ENCODE peak calls at places on chromosomes 3 and 15, in five cellular contexts. A is mammary epithelial cell, N is IMR-90, Q is GM23338, Z is AG04450. F is an unnamed sample.

GRCh38 chr3:107680698-107681097 is 157.9 kb downstream of the BBX start:
- DNase-seq in A (no peak), N (peak; percentile 51), Q (no peak), Z (no peak), F (no peak)

GRCh38 chr3:15982667-15983145 is 184.9 kb upstream of the ANKRD28 start:
- DNase-seq in A (peak; percentile 99), N (peak; percentile 96), Q (no peak), Z (peak; percentile 84), F (peak; percentile 67)

GRCh38 chr3:112459750-112460149 is 39.5 kb downstream of the BTLA start:
- DNase-seq in A (no peak), N (no peak), Q (no peak), Z (no peak), F (no peak)

GRCh38 chr3:151925876-151926275 is 52.4 kb downstream of the SUCNR1 start:
- DNase-seq in A (peak; percentile 74), N (peak; percentile 83), Q (no peak), Z (peak; percentile 45), F (no peak)

GRCh38 chr3:48656061-48656840 is 6.4 kb downstream of the CELSR3 start:
- DNase-seq in A (peak; percentile 74), N (peak; percentile 62), Q (peak; percentile 96), Z (no peak), F (peak; percentile 68)

GRCh38 chr15:42191610-42192346 is 16.3 kb downstream of the VPS39 start:
- DNase-seq in A (no peak), N (no peak), Q (no peak), Z (no peak), F (no peak)

GRCh38 chr3:106566277-106566676 is 697.5 kb upstream of the CBLB start:
- DNase-seq in A (no peak), N (no peak), Q (peak; percentile 38), Z (no peak), F (no peak)

GRCh38 chr3:47012342-47013230 is 33.1 kb downstream of the NBEAL2 start:
- DNase-seq in A (no peak), N (no peak), Q (no peak), Z (no peak), F (no peak)

GRCh38 chr15:92801412-92801773 is 98.7 kb upstream of the CHD2 start:
- DNase-seq in A (peak; percentile 59), N (peak; percentile 86), Q (no peak), Z (peak; percentile 61), F (no peak)

GRCh38 chr3:38039101-38039898 is at the start of gene DLEC1:
- DNase-seq in A (no peak), N (peak; percentile 46), Q (peak; percentile 95), Z (no peak), F (peak; percentile 77)

GRCh38 chr15:75620776-75621536 is 4.6 kb downstream of the SNUPN start:
- DNase-seq in A (peak; percentile 78), N (peak; percentile 89), Q (no peak), Z (peak; percentile 64), F (peak; percentile 92)

GRCh38 chr15:70096215-70096974 is 1.3 kb downstream of the TLE3 start:
- DNase-seq in A (peak; percentile 62), N (peak; percentile 56), Q (no peak), Z (no peak), F (peak; percentile 82)

GRCh38 chr3:135301670-135302069 is 506.6 kb downstream of the EPHB1 start:
- DNase-seq in A (no peak), N (no peak), Q (no peak), Z (no peak), F (no peak)

GRCh38 chr15:42056934-42057743 is 36.3 kb upstream of the PLA2G4E start:
- DNase-seq in A (peak; percentile 100), N (peak; percentile 62), Q (peak; percentile 95), Z (no peak), F (peak; percentile 57)

GRCh38 chr3:171566803-171567422 is 106.7 kb upstream of the TNIK start:
- DNase-seq in A (peak; percentile 25), N (peak; percentile 46), Q (peak; percentile 82), Z (peak; percentile 10), F (no peak)

GRCh38 chr3:58188173-58188564 is 22.6 kb downstream of the DNASE1L3 start:
- DNase-seq in A (peak; percentile 82), N (no peak), Q (no peak), Z (no peak), F (no peak)

GRCh38 chr3:23600178-23600577 is 205.6 kb upstream of the UBE2E1 start:
- DNase-seq in A (peak; percentile 42), N (peak; percentile 96), Q (no peak), Z (peak; percentile 89), F (no peak)

GRCh38 chr3:122233109-122233952 is 49.9 kb downstream of the CASR start:
- DNase-seq in A (no peak), N (no peak), Q (no peak), Z (no peak), F (no peak)

GRCh38 chr15:71109130-71109529 is 6.1 kb upstream of the THSD4 start:
- DNase-seq in A (peak; percentile 16), N (peak; percentile 82), Q (no peak), Z (no peak), F (no peak)

GRCh38 chr3:164897335-164897734 is 181.0 kb downstream of the SI start:
- DNase-seq in A (no peak), N (no peak), Q (no peak), Z (no peak), F (no peak)

GRCh38 chr3:61354604-61355003 is 103.4 kb upstream of the FHIT start:
- DNase-seq in A (no peak), N (no peak), Q (no peak), Z (no peak), F (no peak)

GRCh38 chr15:71914092-71914491 is 103.7 kb downstream of the NR2E3 start:
- DNase-seq in A (no peak), N (no peak), Q (no peak), Z (no peak), F (no peak)

GRCh38 chr15:69802432-69802831 is 295.3 kb downstream of the TLE3 start:
- DNase-seq in A (no peak), N (no peak), Q (no peak), Z (no peak), F (peak; percentile 46)

DNA sequence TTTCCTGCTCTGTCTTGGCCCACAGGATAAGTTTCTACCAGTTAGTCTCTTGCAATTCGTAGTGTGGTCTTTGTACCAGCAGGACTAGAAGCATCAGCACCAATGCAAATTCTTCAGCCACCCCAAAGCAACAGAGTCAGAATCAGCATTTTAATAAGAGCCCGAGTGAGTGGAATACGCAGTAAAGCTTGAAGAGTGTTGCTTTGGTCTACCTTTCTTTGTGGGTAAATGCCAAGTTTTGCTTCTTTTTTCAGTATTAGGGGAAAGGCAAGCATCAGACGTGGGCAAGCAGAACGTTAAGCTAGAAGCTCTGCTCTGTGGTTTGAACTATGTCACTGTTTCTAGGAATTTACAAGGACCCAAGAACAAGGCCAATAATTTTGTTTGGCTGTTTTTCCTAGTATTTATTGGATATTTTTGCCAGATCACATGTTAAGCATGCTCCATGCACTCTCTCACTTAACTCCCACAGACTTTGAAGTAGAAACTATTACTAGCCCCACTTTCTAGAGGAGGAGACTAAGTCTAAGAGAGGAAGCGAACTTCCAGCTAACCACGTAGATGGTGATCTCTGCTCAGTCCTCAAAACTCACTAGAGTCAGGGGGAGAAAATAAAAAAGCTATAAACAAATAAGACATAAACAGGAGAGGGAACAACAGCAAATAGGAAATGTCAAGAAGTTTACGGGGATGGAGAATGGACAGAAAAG is 480.9 kb upstream of the PROK2 start:
- DNase-seq in A (no peak), N (no peak), Q (no peak), Z (no peak), F (no peak)
- TF ChIP-seq CTCF in A (no peak), N (no peak), Q (no peak), Z (no peak), F (no peak)

DNA sequence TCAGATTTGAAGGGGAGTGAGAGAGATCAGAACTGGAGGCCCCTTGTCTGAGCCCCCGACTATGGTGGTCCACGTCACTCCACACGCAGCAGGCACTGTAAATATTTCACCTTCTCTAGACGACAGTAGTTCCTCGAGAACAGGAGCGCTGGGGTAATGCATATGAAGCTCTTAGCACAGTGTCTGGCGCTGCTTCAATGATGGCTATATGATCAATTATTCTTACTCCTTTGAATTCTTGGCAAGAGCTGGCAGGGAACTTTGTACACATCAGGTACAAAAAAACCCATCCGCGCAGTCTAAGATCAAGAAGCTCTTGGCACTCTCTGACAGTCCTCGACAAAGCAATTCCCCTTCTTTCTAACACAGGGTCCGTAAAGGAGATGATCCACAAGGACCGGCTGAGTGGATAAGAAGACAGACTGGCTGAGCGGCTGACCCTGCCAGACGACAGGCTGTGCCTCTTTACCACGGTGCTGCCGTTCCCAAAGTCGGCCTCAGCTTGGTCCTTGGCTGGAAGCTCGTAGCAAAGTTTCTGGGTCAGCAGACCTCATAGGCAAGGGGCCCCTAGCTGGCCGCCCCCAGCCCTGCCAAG is 475 bp upstream of the NRROS start:
- DNase-seq in A (no peak), N (no peak), Q (no peak), Z (no peak), F (no peak)
- H3K4me3 ChIP-seq in A (no peak overlapping the region), N (no peak overlapping the region), Q (peak overlapping the region; percentile 57), Z (peak overlapping the region; percentile 49), F (peak overlapping the region; percentile 44)

DNA sequence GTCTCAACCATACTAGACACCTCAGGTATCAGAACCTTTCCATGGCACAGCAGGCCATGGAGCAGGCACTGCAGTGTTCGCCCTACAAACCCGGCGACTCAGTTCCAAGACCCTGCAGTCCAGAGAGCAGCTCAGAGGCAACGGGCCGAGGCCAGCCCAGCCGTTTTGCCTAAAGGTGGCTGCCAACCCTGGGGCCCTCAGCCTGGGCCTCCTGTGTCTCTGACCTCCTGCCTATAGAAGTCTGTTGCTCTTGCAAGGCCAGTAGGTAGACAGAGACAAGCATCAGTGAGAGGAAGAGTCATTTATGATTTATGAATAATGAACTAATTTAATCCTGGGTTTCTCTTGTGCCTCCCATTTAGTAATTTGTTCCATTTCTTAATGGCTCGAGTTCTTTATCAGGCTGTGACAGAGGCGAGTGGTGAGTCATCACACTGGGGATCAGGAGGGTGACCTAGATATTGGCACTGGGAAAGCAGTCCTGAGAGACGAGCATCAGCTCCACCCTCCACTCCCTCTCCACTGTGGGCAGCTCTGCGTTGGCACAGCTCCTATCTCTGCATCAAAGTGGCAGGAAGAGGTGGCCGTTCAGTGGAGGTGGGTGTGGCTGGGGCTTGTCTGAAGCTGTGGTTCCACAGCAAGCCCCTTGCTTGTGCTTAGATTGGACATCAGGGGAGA is 79.8 kb downstream of the ABHD5 start:
- DNase-seq in A (no peak), N (no peak), Q (no peak), Z (no peak), F (peak; percentile 87)
- H3K27ac ChIP-seq in A (no peak overlapping the region), N (no peak overlapping the region), Q (no peak overlapping the region), Z (no peak overlapping the region), F (peak overlapping the region; percentile 83)

DNA sequence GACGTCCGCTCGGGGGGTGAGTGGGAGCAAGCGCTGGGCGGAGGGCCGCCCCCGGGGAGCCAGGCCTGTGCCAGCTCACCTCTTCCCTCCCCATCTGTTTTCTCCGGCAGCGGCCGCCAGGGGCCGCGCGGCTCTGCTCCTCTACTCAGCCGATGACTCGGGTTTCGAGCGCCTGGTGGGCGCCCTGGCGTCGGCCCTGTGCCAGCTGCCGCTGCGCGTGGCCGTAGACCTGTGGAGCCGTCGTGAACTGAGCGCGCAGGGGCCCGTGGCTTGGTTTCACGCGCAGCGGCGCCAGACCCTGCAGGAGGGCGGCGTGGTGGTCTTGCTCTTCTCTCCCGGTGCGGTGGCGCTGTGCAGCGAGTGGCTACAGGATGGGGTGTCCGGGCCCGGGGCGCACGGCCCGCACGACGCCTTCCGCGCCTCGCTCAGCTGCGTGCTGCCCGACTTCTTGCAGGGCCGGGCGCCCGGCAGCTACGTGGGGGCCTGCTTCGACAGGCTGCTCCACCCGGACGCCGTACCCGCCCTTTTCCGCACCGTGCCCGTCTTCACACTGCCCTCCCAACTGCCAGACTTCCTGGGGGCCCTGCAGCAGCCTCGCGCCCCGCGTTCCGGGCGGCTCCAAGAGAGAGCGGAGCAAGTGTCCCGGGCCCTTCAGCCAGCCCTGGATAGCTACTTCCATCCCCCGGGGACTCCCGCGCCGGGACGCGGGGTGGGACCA is 632 bp upstream of the CRELD1 start:
- DNase-seq in A (peak; percentile 64), N (peak; percentile 72), Q (peak; percentile 88), Z (no peak), F (peak; percentile 92)
- TF ChIP-seq CTCF in A (peak; percentile 36), N (peak; percentile 79), Q (peak; percentile 61), Z (peak; percentile 75), F (peak; percentile 81)

F was measured in tibial artery.